ENCODE peak calls at places on chromosome 17, in four cellular contexts. B, I, M and X are unnamed samples.

GRCh38 chr17:82358467-82359350 is at the start of gene TEX19:
- DNase-seq in B (peak; percentile 70), M (peak; percentile 60), I (no peak), X (no peak)

GRCh38 chr17:79944821-79945391 is 90.8 kb downstream of the TBC1D16 start:
- DNase-seq in B (no peak), I (no peak), M (no peak), X (peak; percentile 12)

GRCh38 chr17:71283486-71283885 is 837.3 kb upstream of the SOX9 start:
- DNase-seq in I (no peak), M (no peak), B (no peak), X (no peak)

GRCh38 chr17:78365561-78366108 is 5.8 kb upstream of the SOCS3 start:
- DNase-seq in M (no peak), I (peak; percentile 68), B (no peak), X (peak; percentile 92)

GRCh38 chr17:50945779-50946222 is 79.6 kb upstream of the TOB1 start:
- DNase-seq in M (no peak), B (no peak), I (no peak), X (no peak)

GRCh38 chr17:8894189-8894611 is 26.7 kb upstream of the PIK3R6 start:
- DNase-seq in I (no peak), B (no peak), M (no peak), X (peak; percentile 29)

GRCh38 chr17:81057079-81057730 is 22.3 kb downstream of the BAIAP2 start:
- DNase-seq in B (peak; percentile 31), M (peak; percentile 95), I (no peak), X (no peak)

GRCh38 chr17:66661411-66661843 is 173.5 kb upstream of the CACNG5 start:
- DNase-seq in I (no peak), M (peak; percentile 42), B (peak; percentile 77), X (no peak)

GRCh38 chr17:67043283-67043682 is 1.1 kb upstream of the CACNG1 start:
- DNase-seq in B (no peak), M (no peak), I (no peak), X (no peak)

GRCh38 chr17:58153046-58153445 is 4.9 kb downstream of the OR4D1 start:
- DNase-seq in B (no peak), M (no peak), I (no peak), X (no peak)

GRCh38 chr17:58158181-58158580 is 8.6 kb upstream of the OR4D2 start:
- DNase-seq in M (no peak), I (no peak), B (no peak), X (no peak)

GRCh38 chr17:58161566-58161965 is 5.2 kb upstream of the OR4D2 start:
- DNase-seq in M (no peak), I (no peak), B (no peak), X (no peak)

DNA sequence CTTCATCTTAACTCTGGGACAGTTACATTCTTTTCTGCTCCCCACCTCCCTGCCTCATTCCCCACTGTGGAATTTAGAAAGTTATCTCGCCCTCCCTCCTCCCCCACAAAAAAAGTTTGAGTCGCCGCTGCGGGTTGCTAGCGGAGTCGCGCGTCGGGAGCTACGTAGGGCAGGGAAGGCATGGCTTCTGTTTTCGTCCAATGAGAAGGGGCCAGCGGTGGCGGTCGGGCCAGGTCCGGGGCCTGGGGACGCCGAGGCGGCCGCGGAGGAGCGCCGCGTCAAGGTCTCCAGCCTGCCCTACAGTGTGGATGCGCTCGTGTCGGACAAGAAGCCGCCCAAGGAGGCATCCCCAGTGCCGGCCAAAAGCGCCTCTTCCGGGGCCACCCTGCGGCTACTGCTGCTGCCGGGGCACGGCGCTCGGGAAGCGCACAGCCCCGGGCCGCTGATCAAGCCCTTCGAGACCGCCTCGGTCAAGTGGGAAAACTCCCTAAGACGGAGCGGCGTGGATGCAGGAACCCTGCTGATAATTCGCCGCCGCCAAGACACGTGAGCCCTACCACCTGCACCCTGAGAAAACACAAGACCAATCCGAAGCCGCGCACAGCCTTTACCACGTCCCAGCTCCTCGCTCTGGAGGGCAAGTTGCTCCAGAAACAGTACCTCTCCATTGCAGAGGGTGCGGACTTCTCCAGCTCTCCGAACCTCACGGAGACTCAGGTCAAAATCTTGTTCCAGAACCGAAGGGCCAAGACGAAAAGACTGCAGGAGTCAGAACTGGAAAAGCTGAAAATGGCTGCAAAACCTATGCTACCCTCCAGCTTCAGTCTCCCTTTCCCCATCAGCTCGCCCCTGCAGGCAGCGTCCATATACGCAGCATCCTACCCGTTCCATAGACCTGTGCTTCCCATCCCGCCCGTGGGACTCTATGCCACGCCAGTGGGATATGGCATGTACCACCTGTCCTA is 8.9 kb downstream of the OR4D1 start:
- DNase-seq in M (peak; percentile 29), I (no peak), B (peak; percentile 50), X (peak; percentile 73)
- TF ChIP-seq HMGXB4 in M (no peak), I (no peak), B (no peak), X (no peak)

DNA sequence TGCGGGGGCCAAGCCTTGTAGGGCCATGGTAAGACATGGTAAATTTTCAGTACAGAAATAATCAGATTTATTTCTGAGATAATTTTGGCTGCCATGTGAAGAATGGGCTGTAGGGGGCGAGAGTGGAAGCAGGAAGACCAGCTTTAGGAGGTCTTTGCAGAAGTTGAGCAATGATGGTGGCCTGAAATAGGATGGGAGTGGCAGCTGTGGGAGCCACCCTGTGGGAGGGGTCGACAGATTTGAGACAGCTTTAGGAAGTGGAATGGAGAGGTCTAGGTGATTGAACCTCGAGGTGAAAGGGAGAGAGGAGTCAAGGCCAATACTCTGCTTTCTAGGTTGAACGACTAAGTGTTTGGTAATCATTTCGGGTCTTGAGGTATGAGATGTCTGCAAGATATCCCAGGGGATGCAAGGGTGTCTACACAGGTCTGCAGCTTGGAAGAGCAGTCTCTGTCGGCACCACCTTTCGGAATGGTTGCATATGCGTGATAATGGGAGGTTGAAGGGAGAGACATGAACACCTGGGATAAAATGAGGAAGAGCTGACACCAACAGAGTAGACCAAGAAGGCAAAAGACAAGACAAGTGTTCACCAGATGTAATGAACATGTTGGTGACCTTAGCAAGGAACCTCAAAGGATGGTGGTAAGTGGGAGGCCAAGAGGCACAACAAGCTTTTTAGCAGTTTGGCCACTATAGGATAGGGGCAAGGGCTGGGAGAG is 4.2 kb upstream of the ATXN7L3 start:
- DNase-seq in M (peak; percentile 67), I (peak; percentile 78), B (peak; percentile 76), X (peak; percentile 67)
- TF ChIP-seq HMGXB4 in M (no peak), I (peak; percentile 64), B (no peak), X (no peak)

DNA sequence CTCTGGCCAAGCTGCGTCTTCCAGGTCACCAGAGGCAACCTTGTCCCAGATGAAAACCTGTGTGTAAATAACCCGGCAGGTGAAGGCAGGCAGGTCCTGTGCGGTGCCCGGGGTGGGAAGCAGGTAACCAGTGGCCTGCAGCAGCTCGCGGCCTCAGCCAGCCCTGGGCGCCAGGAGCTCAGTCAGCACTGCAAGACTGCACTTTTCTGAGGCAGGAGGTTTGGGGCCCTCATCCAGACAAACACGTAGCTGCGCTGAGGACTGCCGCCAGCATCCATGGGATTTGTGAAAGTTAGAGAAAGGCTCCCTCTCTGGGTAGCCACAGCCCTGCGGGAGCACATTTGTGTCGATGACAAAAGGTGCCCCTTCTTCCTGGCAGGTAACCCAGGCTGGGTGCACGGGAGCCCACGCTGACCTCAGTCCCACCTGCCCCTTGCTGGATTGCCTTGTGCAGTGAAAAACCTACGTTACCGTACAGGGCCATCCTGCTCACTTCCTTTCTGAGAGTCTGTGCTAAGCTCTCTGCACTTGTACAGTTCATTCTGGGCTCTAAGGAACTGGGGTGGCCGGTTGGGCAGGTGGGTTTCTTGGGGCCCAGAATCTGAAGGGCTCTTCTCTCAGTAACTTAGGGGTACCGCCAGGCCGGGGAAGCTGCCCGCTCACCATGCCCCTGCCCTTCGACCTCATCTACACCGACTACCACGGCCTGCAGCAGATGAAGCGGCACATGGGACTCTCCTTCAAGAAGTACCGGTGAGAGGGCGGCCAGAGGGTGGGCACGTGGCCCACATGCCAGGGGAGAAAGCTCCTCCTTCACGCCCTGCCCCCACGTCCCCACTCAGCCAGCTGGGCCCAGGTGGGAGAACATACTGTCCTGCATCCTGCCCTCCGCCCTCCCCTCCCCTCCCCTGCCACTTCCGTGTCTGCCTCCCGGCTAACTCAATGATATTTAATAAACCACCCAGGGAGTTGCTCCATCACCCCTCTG is 56.4 kb downstream of the MGAT5B start:
- DNase-seq in B (peak; percentile 24), M (no peak), I (no peak), X (no peak)
- TF ChIP-seq HMGXB4 in B (no peak), M (no peak), I (no peak), X (no peak)

GRCh38 chr17:17847102-17847501 is 10.3 kb upstream of the SREBF1 start:
- DNase-seq in M (no peak), B (no peak), I (no peak), X (no peak)

GRCh38 chr17:17846645-17847044 is 9.9 kb upstream of the SREBF1 start:
- DNase-seq in M (no peak), I (no peak), B (no peak), X (no peak)

GRCh38 chr17:17844500-17844899 is 7.7 kb upstream of the SREBF1 start:
- DNase-seq in I (no peak), M (no peak), B (no peak), X (no peak)

GRCh38 chr17:17845046-17845775 is 8.4 kb upstream of the SREBF1 start:
- DNase-seq in M (no peak), B (no peak), I (no peak), X (no peak)

GRCh38 chr17:17846003-17846402 is 9.2 kb upstream of the SREBF1 start:
- DNase-seq in M (no peak), B (no peak), I (no peak), X (no peak)
- TF ChIP-seq HMGXB4 in M (no peak), B (no peak), I (no peak), X (no peak)

DNA sequence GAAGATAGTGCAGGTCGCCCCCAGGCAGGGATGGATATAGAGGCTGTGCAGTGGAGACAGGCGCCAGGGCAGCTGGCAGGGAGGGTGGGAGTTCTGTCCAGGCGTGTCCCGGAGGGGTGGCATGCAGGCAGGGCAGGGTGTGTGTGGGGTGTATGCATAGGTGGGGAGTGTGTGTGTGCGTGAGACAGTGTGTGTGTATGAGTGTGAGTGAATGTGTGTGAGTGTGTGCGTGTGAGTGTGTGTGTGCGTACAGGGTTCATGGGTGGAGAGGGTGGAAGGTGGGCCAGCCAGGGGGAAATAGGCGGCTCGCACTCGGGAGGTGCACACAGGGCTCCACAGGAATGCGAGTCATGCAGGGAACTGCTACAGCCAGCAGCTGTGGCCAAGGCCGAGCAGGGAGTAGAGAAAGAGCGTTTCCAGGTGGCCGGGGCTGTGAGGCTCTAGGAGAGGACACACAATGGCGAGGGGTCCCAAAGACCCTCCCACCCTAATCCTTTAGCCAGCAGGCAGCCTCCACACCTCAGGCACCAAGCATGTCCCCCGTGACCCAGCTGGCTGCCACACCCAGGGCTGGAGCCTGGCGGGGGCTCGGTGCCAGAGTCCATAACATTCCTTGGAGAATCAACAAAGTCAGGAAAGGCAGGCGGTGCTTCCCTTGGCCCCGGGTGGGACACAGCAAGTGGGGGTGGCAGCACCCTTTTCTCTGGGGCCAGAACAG is 4.6 kb downstream of the PLCD3 start:
- DNase-seq in I (peak; percentile 85), B (peak; percentile 82), M (no peak), X (no peak)
- TF ChIP-seq HMGXB4 in I (peak; percentile 30), B (no peak), M (no peak), X (no peak)